ENCODE peak calls at places on chromosomes 11 and 22, in eight cellular contexts. J is substantia nigra; K is CD8-positive, alpha-beta T cell; B is activated CD8-positive, alpha-beta memory T cell treated with anti-CD3 and anti-CD28 coated beads, Interleukin-2, amount 50 U/mL, for 48 hours; S is DMS53; P is stimulated activated CD4-positive, alpha-beta T cell treated with anti-CD3 and anti-CD28 coated beads, TNF-alpha, amount 100 ng/mL, for 24 hours; Z is Caco-2; I is NCI-H226. X is an unnamed sample.

GRCh38 chr11:119339581-119340334 is 925 bp downstream of the C1QTNF5 start:
- DNase-seq in B (peak), I (no peak), Z (peak), P (no peak), S (peak), K (no peak), J (peak), X (peak)

GRCh38 chr22:40908895-40909294 is 42.3 kb upstream of the RBX1 start:
- DNase-seq in Z (no peak), B (no peak), J (no peak), S (no peak), I (no peak), P (no peak), K (no peak), X (peak)

GRCh38 chr22:41184679-41185078 is 20.4 kb upstream of the L3MBTL2 start:
- DNase-seq in I (no peak), J (no peak), S (no peak), Z (no peak), P (no peak), K (no peak), B (no peak), X (peak)

GRCh38 chr11:73124796-73125195 is 17.3 kb downstream of the FCHSD2 start:
- DNase-seq in J (no peak), B (no peak), K (no peak), I (no peak), S (no peak), Z (no peak), P (no peak), X (no peak)

GRCh38 chr22:39490135-39490798 is 11.8 kb upstream of the MIEF1 start:
- DNase-seq in P (peak), I (peak), S (peak), Z (peak), J (peak), K (peak), B (peak), X (peak)

GRCh38 chr11:63710476-63711217 is 29.3 kb downstream of the RTN3 start:
- DNase-seq in K (no peak), P (no peak), S (no peak), J (no peak), I (peak), Z (peak), B (no peak), X (no peak)

GRCh38 chr11:44680982-44681597 is 45.7 kb upstream of the TSPAN18 start:
- DNase-seq in S (no peak), I (peak), P (no peak), J (no peak), Z (no peak), B (no peak), K (peak), X (peak)

GRCh38 chr22:31625661-31626426 is 36.2 kb downstream of the PISD start:
- DNase-seq in P (no peak), I (no peak), J (peak), S (no peak), Z (no peak), B (no peak), K (no peak), X (peak)

GRCh38 chr11:100515087-100515486 is 172.0 kb upstream of the ARHGAP42 start:
- DNase-seq in I (peak), Z (peak), P (no peak), B (no peak), S (no peak), J (no peak), K (no peak), X (peak)

GRCh38 chr22:22408731-22409696 is 99.5 kb downstream of the ZNF280B start:
- DNase-seq in K (no peak), J (no peak), B (no peak), P (no peak), Z (peak), I (no peak), S (peak), X (peak)

GRCh38 chr11:107689317-107690202 is 22.3 kb downstream of the SLN start:
- DNase-seq in K (peak), B (peak), J (peak), S (peak), I (peak), P (peak), Z (peak), X (peak)

GRCh38 chr11:121983901-121984300 is 132.1 kb downstream of the BLID start:
- DNase-seq in B (no peak), Z (no peak), S (no peak), K (no peak), I (no peak), P (no peak), J (no peak), X (no peak)

GRCh38 chr11:46557684-46558151 is 36.1 kb downstream of the AMBRA1 start:
- DNase-seq in J (no peak), K (no peak), B (no peak), S (peak), Z (no peak), I (no peak), P (no peak), X (no peak)

GRCh38 chr11:118699508-118700220 is 20.2 kb upstream of the TREH start:
- DNase-seq in J (no peak), P (no peak), S (no peak), B (no peak), K (peak), Z (no peak), I (no peak), X (no peak)

GRCh38 chr22:36160499-36160942 is at the start of gene APOL3:
- DNase-seq in S (peak), J (no peak), B (peak), I (no peak), P (no peak), K (peak), Z (no peak), X (no peak)

GRCh38 chr11:84289381-84289906 is 1003.3 kb upstream of the CCDC90B start:
- DNase-seq in Z (no peak), J (no peak), B (no peak), S (no peak), K (no peak), P (no peak), I (peak), X (no peak)

GRCh38 chr11:35260342-35260985 is 121.5 kb downstream of the CD44 start:
- DNase-seq in S (peak), Z (no peak), B (no peak), I (peak), K (no peak), J (no peak), P (no peak), X (no peak)

GRCh38 chr11:127943763-127944162 is 643.6 kb downstream of the ETS1 start:
- DNase-seq in P (no peak), S (no peak), K (no peak), I (peak), J (no peak), B (no peak), Z (no peak), X (no peak)

GRCh38 chr11:119493712-119494111 is 70.7 kb upstream of the THY1 start:
- DNase-seq in K (no peak), I (peak), Z (peak), J (no peak), P (no peak), B (no peak), S (peak), X (peak)

GRCh38 chr11:450809-451451 is 851 bp downstream of the PTDSS2 start:
- DNase-seq in B (peak), I (peak), P (peak), K (peak), S (peak), Z (peak), J (peak), X (peak)

GRCh38 chr22:25177895-25178294 is 21.8 kb upstream of the CRYBB3 start:
- DNase-seq in B (no peak), J (no peak), Z (no peak), S (no peak), I (no peak), K (no peak), P (no peak), X (no peak)

GRCh38 chr11:106395716-106396349 is 318.4 kb downstream of the AASDHPPT start:
- DNase-seq in Z (no peak), S (peak), K (no peak), I (no peak), P (no peak), J (no peak), B (no peak), X (no peak)

GRCh38 chr11:109264128-109264527 is 157.9 kb upstream of the C11orf87 start:
- DNase-seq in B (no peak), Z (no peak), J (no peak), P (no peak), S (peak), I (no peak), K (no peak), X (no peak)

GRCh38 chr22:41361716-41362310 is 19.9 kb upstream of the TEF start:
- DNase-seq in Z (no peak), I (no peak), K (no peak), J (no peak), P (no peak), S (no peak), B (no peak), X (no peak)

GRCh38 chr22:20520093-20520511 is 12.7 kb downstream of the MED15 start:
- DNase-seq in I (no peak), K (no peak), Z (no peak), P (no peak), B (no peak), S (no peak), J (no peak), X (no peak)

GRCh38 chr11:43574949-43575915 is 105.3 kb upstream of the HSD17B12 start:
- DNase-seq in B (no peak), J (peak), I (no peak), P (no peak), Z (peak), K (no peak), S (peak), X (peak)

GRCh38 chr11:119338318-119338890 is 2.3 kb downstream of the C1QTNF5 start:
- DNase-seq in Z (peak), I (no peak), K (peak), J (peak), B (peak), P (peak), S (peak), X (peak)

GRCh38 chr11:134949121-134949591 is 537.1 kb upstream of the B3GAT1 start:
- DNase-seq in S (peak), Z (no peak), P (no peak), I (no peak), B (no peak), J (no peak), K (no peak), X (no peak)